ENCODE peak calls at places on chromosome 22, in four cellular contexts. G is GM12878, J is K562, D is HepG2. N is an unnamed sample.

GRCh38 chr22:45163074-45163416 is 680 bp upstream of the NUP50 start:
- DNase-seq in G (no peak), J (peak), D (no peak), N (peak)

GRCh38 chr22:31241200-31241599 is 29.1 kb downstream of the LIMK2 start:
- DNase-seq in G (no peak), J (peak), D (peak), N (no peak)

GRCh38 chr22:37728620-37729019 is 31.8 kb downstream of the TRIOBP start:
- DNase-seq in G (no peak), J (no peak), D (no peak), N (no peak)

GRCh38 chr22:27438271-27438980 is 363.1 kb downstream of the MN1 start:
- DNase-seq in G (no peak), J (no peak), D (no peak), N (no peak)

GRCh38 chr22:50473088-50473487 is 1.7 kb downstream of the SBF1 start:
- DNase-seq in G (no peak), J (no peak), D (peak), N (peak)

GRCh38 chr22:29877620-29878019 is 5.4 kb upstream of the MTMR3 start:
- DNase-seq in G (no peak), J (no peak), D (no peak), N (no peak)

GRCh38 chr22:33867118-33867863 is 53.0 kb downstream of the LARGE1 start:
- DNase-seq in G (no peak), J (no peak), D (peak), N (no peak)

GRCh38 chr22:45626198-45626651 is 45.4 kb upstream of the ATXN10 start:
- DNase-seq in G (no peak), J (peak), D (peak), N (no peak)

GRCh38 chr22:29343313-29343805 is 27.9 kb upstream of the RASL10A start:
- DNase-seq in G (no peak), J (no peak), D (no peak), N (no peak)

GRCh38 chr22:37816543-37817180 is 6.5 kb upstream of the GALR3 start:
- DNase-seq in G (no peak), J (no peak), D (no peak), N (no peak)

GRCh38 chr22:25347752-25348102 is 128.3 kb downstream of the CRYBB2 start:
- DNase-seq in G (no peak), J (no peak), D (no peak), N (no peak)

GRCh38 chr22:38952382-38952993 is 4.9 kb upstream of the APOBEC3A start:
- DNase-seq in G (no peak), J (no peak), D (no peak), N (no peak)

GRCh38 chr22:38412435-38413084 is 42.4 kb downstream of the KCNJ4 start:
- DNase-seq in G (no peak), J (peak), D (no peak), N (peak)

GRCh38 chr22:49097171-49097925 is 730.3 kb downstream of the BRD1 start:
- DNase-seq in G (no peak), J (no peak), D (no peak), N (no peak)

GRCh38 chr22:32810241-32811133 is 9.0 kb downstream of the TIMP3 start:
- DNase-seq in G (no peak), J (no peak), D (no peak), N (no peak)

GRCh38 chr22:32079110-32080089 is 36.3 kb downstream of the SLC5A1 start:
- DNase-seq in G (no peak), J (no peak), D (no peak), N (no peak)

GRCh38 chr22:39797528-39798147 is 95.9 kb downstream of the ENTHD1 start:
- DNase-seq in G (no peak), J (no peak), D (no peak), N (no peak)

GRCh38 chr22:49046546-49047305 is 780.9 kb downstream of the BRD1 start:
- DNase-seq in G (no peak), J (peak), D (peak), N (peak)

GRCh38 chr22:30425616-30426394 is at the start of gene MTFP1:
- DNase-seq in G (no peak), J (peak), D (peak), N (peak)

DNA sequence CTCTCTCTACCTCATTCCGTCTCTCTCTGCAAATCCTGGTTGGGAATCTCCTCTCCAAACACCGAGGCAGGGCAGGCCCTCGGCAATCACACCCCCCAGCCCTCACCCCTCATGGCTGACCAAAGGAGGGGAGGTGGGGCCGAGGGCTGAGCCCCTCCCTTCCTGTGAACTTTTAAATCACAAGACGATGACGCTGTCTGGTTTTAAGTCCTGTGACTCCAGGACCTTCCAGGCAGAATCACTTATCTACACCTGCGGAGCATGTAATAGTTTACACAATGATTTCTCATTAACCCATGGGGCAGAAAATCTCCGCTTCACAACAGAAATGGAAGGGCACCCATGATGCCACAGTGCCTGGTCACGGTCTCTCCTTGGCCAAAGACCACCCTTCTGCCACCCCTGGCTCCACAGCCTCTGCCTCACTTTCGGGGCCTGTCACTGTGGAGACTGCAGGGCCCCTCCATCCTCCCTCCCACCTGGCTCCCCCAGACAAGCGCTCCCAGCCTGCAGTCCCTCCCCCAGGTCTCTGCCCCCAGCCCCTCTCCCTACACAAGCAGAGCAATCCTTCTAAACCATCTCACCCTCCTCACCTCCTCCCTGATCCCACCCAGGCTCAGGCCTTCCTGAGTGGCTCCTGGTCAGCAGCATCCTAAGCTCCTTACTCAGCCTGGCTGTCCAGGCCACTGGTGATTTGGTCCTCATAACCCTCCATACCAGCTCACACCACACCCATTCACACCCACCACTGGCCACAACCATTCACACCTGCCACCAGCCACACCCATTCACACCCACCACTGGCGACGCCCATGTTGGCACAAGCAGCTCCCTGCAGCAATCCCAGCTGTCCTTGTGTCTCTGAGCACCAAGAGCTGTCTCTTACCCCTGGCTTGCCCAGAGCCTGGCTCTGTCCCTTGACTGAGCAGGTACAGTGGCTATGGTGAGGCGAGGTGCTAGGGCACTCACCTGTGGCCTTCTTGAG is 30.7 kb upstream of the ARFGAP3 start:
- DNase-seq in G (no peak), J (no peak), D (no peak), N (no peak)
- TF ChIP-seq FOXK2 in G (no peak), J (no peak), D (no peak), N (no peak)

DNA sequence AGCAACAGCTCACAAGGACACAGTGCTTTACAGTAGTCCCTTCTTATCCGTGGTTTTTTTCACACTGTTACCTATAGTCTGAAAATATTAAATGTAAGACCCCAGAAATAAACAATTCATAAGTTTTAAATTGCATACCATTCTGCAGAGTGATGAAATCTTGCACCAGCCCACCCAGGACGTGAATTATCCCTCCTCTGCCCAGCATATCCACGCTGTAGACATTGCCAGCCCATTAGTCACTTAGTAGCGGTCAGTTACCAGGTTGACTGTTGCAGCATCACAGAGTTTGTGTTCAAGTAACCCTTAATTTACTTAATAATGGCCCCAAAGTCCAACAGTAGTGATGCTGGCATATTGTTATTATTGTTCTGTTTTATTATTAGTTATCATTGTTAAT is 3.6 kb downstream of the CLTCL1 start:
- DNase-seq in G (no peak), J (no peak), D (no peak), N (no peak)
- TF ChIP-seq FOXM1 in G (no peak), J (no peak), D (no peak), N (no peak)

DNA sequence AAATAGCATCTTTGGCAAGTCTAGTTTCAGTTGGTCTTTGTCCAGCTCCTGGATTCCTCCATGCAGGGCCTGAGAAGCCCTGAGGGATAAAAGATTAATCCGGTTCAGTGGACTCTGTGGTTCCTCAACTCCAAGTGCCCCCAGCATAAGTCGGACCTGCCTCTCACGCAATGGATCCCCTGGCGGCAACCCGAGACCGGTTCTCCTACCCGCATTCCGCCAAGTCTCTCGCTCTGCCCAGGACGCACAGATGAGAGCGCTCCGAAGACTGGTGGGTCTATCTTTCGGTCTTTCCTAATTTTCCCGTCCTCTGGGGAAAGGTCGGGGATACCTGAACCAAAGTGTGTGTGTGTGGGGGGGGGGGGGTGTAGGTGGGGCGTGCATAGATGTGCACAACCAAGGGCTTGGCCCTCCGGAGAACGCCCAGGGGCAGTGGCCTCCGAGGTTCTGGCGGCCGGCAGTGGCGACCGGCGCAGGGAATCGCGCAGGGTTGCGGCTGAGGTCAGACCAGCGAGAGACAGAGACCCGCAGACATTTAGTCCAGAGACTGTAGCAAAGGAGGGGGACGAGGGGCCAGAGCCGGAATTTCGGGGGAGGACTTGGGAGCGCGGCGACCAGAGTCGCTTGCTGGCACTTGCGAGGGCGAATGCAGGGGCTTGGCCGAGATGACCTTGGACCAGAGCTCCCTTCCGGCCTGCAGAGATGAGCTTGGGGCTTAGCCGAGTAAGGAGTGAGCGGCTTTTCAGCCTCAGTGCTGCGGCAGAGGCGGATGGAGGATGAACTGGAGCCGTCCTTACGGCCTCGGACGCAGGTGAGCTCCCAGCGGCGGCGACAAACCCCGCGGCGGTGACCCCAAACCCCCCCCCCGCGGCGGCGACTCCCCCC is 712 bp upstream of the SLC2A11 start:
- DNase-seq in G (no peak), J (no peak), D (peak), N (no peak)
- TF ChIP-seq SP1 in G (no peak), J (no peak), D (no peak), N (no peak)

DNA sequence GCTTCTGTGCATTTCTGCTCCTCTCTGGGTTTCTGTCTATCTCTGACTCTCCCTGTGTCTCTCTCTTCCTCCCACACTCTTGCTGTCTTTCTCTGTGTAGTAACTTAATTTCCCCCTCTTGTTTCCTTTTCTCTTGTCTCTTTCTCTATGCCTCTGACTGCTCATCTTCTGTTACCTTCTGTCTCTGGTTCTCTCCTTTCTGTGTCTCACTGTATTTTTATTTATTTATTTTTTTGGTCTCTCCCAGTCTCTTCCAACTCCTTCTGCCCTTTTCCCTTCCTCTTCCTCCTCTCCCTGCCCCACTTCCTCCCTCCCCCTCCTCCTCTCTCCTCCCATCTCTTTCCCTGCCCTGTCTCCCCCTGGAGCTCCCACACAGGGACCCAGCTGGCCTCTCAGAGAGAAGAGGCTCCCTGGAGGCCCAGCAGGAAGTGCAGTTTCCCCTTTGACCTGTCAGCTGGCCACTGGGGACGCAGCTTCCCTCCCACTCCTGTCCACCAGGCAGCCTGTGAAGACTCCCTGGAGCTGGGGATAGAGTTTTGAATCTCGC is 38.3 kb upstream of the MYH9 start:
- DNase-seq in G (no peak), J (peak), D (peak), N (no peak)
- TF ChIP-seq FOXK2 in G (no peak), J (peak), D (no peak), N (no peak)

DNA sequence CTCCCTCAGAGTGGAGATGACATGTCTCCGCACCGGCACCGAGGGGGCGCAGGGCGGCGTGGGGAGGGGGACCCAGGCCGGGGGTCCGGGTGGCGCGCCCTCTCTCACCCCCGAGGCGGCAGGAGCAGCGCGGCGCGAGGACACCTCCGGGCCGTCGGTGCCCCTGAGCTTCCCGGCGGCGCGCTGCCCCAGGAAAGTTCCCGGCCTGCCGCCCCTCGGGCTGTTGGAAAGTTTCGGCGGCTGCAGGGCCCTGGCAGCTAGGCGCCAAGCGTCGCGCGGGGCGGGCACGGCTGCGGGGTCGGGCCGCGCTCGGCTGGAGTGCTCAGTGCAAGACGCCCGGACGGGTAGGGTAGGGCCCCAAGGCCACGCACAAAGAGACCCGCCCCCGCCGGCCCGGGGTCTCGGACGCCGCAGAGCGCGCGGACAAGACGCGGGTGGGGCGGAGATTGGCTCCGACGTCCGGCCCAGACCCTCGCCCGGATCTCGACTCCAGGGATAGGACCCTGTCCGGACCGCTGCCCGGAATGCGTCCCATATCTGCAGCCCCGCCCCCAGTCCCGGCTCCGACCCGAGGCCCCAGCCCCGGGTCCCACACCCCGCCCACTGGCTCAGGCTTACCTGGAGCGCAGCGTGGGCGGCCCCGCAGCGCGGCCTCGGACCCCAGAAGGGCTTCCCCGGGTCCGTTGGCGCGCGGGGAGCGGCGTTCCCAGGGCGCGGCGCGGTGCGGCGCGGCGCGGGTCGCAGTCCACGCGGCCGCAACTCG is 471 bp downstream of the ARVCF start:
- DNase-seq in G (no peak), J (peak), D (peak), N (peak)
- TF ChIP-seq FOXM1 in G (no peak), J (no peak), D (no peak), N (no peak)